ENCODE peak calls at places on chromosomes 16 and 17, in seven cellular contexts. One of them, this sample, is unnamed.

GRCh38 chr16:10465821-10466220 is 80.0 kb downstream of the ATF7IP2 start:
- DNase-seq in NCI-H1694 treated with DMSO at 0.1 percent for 48 hours: no peak
- DNase-seq in hepatocyte: no peak
- DNase-seq in amygdala: no peak
- DNase-seq in activated T-helper 1 cell treated with Interleukin-2 at 50 U/mL for 16 hours: no peak
- DNase-seq in GM10248: no peak
- DNase-seq in coronary artery: no peak
- DNase-seq in this sample: no peak

GRCh38 chr17:37759014-37759637 is 14.3 kb upstream of the HNF1B start:
- DNase-seq in NCI-H1694 treated with DMSO at 0.1 percent for 48 hours: no peak
- DNase-seq in hepatocyte: peak
- DNase-seq in amygdala: no peak
- DNase-seq in activated T-helper 1 cell treated with Interleukin-2 at 50 U/mL for 16 hours: no peak
- DNase-seq in GM10248: no peak
- DNase-seq in coronary artery: no peak
- DNase-seq in this sample: no peak

GRCh38 chr16:30692381-30693074 is 6.4 kb upstream of the SRCAP start:
- DNase-seq in NCI-H1694 treated with DMSO at 0.1 percent for 48 hours: no peak
- DNase-seq in hepatocyte: no peak
- DNase-seq in amygdala: no peak
- DNase-seq in activated T-helper 1 cell treated with Interleukin-2 at 50 U/mL for 16 hours: no peak
- DNase-seq in GM10248: no peak
- DNase-seq in coronary artery: no peak
- DNase-seq in this sample: no peak

GRCh38 chr17:17681187-17681743 is at the start of gene RAI1:
- DNase-seq in NCI-H1694 treated with DMSO at 0.1 percent for 48 hours: peak
- DNase-seq in hepatocyte: peak
- DNase-seq in amygdala: no peak
- DNase-seq in activated T-helper 1 cell treated with Interleukin-2 at 50 U/mL for 16 hours: peak
- DNase-seq in GM10248: peak
- DNase-seq in coronary artery: no peak
- DNase-seq in this sample: peak

GRCh38 chr16:19265531-19265930 is 20.0 kb upstream of the CLEC19A start:
- DNase-seq in NCI-H1694 treated with DMSO at 0.1 percent for 48 hours: no peak
- DNase-seq in hepatocyte: no peak
- DNase-seq in amygdala: peak
- DNase-seq in activated T-helper 1 cell treated with Interleukin-2 at 50 U/mL for 16 hours: no peak
- DNase-seq in GM10248: no peak
- DNase-seq in coronary artery: no peak
- DNase-seq in this sample: no peak

GRCh38 chr16:588639-588888 is 1.3 kb upstream of the RAB40C start:
- DNase-seq in NCI-H1694 treated with DMSO at 0.1 percent for 48 hours: peak
- DNase-seq in hepatocyte: peak
- DNase-seq in amygdala: no peak
- DNase-seq in activated T-helper 1 cell treated with Interleukin-2 at 50 U/mL for 16 hours: peak
- DNase-seq in GM10248: no peak
- DNase-seq in coronary artery: peak
- DNase-seq in this sample: peak

GRCh38 chr17:70521821-70522256 is 352.5 kb downstream of the KCNJ2 start:
- DNase-seq in NCI-H1694 treated with DMSO at 0.1 percent for 48 hours: no peak
- DNase-seq in hepatocyte: peak
- DNase-seq in amygdala: peak
- DNase-seq in activated T-helper 1 cell treated with Interleukin-2 at 50 U/mL for 16 hours: no peak
- DNase-seq in GM10248: no peak
- DNase-seq in coronary artery: no peak
- DNase-seq in this sample: peak

GRCh38 chr16:68115851-68116250 is 30.7 kb downstream of the NFATC3 start:
- DNase-seq in NCI-H1694 treated with DMSO at 0.1 percent for 48 hours: no peak
- DNase-seq in hepatocyte: no peak
- DNase-seq in amygdala: no peak
- DNase-seq in activated T-helper 1 cell treated with Interleukin-2 at 50 U/mL for 16 hours: no peak
- DNase-seq in GM10248: no peak
- DNase-seq in coronary artery: no peak
- DNase-seq in this sample: no peak

GRCh38 chr17:30091771-30092170 is 24.8 kb upstream of the NSRP1 start:
- DNase-seq in NCI-H1694 treated with DMSO at 0.1 percent for 48 hours: no peak
- DNase-seq in hepatocyte: no peak
- DNase-seq in amygdala: no peak
- DNase-seq in activated T-helper 1 cell treated with Interleukin-2 at 50 U/mL for 16 hours: no peak
- DNase-seq in GM10248: no peak
- DNase-seq in coronary artery: no peak
- DNase-seq in this sample: no peak

GRCh38 chr17:74446551-74447500 is 14.9 kb downstream of the GPRC5C start:
- DNase-seq in NCI-H1694 treated with DMSO at 0.1 percent for 48 hours: no peak
- DNase-seq in hepatocyte: no peak
- DNase-seq in amygdala: no peak
- DNase-seq in activated T-helper 1 cell treated with Interleukin-2 at 50 U/mL for 16 hours: no peak
- DNase-seq in GM10248: peak
- DNase-seq in coronary artery: peak
- DNase-seq in this sample: peak

GRCh38 chr17:58303981-58304734 is 23.4 kb upstream of the MPO start:
- DNase-seq in NCI-H1694 treated with DMSO at 0.1 percent for 48 hours: peak
- DNase-seq in hepatocyte: peak
- DNase-seq in amygdala: no peak
- DNase-seq in activated T-helper 1 cell treated with Interleukin-2 at 50 U/mL for 16 hours: peak
- DNase-seq in GM10248: peak
- DNase-seq in coronary artery: peak
- DNase-seq in this sample: peak

GRCh38 chr17:39139137-39139516 is 12.3 kb downstream of the PLXDC1 start:
- DNase-seq in NCI-H1694 treated with DMSO at 0.1 percent for 48 hours: no peak
- DNase-seq in hepatocyte: no peak
- DNase-seq in amygdala: no peak
- DNase-seq in activated T-helper 1 cell treated with Interleukin-2 at 50 U/mL for 16 hours: no peak
- DNase-seq in GM10248: no peak
- DNase-seq in coronary artery: no peak
- DNase-seq in this sample: no peak

GRCh38 chr16:3792472-3793012 is 75.2 kb upstream of the TRAP1 start:
- DNase-seq in NCI-H1694 treated with DMSO at 0.1 percent for 48 hours: no peak
- DNase-seq in hepatocyte: no peak
- DNase-seq in amygdala: no peak
- DNase-seq in activated T-helper 1 cell treated with Interleukin-2 at 50 U/mL for 16 hours: no peak
- DNase-seq in GM10248: no peak
- DNase-seq in coronary artery: peak
- DNase-seq in this sample: no peak

GRCh38 chr17:17824119-17824779 is 12.5 kb downstream of the SREBF1 start:
- DNase-seq in NCI-H1694 treated with DMSO at 0.1 percent for 48 hours: peak
- DNase-seq in hepatocyte: no peak
- DNase-seq in amygdala: no peak
- DNase-seq in activated T-helper 1 cell treated with Interleukin-2 at 50 U/mL for 16 hours: no peak
- DNase-seq in GM10248: no peak
- DNase-seq in coronary artery: no peak
- DNase-seq in this sample: peak

GRCh38 chr17:74805543-74805991 is 29.4 kb upstream of the NAT9 start:
- DNase-seq in NCI-H1694 treated with DMSO at 0.1 percent for 48 hours: no peak
- DNase-seq in hepatocyte: no peak
- DNase-seq in amygdala: no peak
- DNase-seq in activated T-helper 1 cell treated with Interleukin-2 at 50 U/mL for 16 hours: no peak
- DNase-seq in GM10248: no peak
- DNase-seq in coronary artery: no peak
- DNase-seq in this sample: peak

GRCh38 chr16:16018705-16019104 is 69.3 kb downstream of the ABCC1 start:
- DNase-seq in NCI-H1694 treated with DMSO at 0.1 percent for 48 hours: no peak
- DNase-seq in hepatocyte: no peak
- DNase-seq in amygdala: no peak
- DNase-seq in activated T-helper 1 cell treated with Interleukin-2 at 50 U/mL for 16 hours: no peak
- DNase-seq in GM10248: no peak
- DNase-seq in coronary artery: no peak
- DNase-seq in this sample: no peak

GRCh38 chr17:81218991-81219390 is 3.8 kb downstream of the CEP131 start:
- DNase-seq in NCI-H1694 treated with DMSO at 0.1 percent for 48 hours: no peak
- DNase-seq in hepatocyte: no peak
- DNase-seq in amygdala: no peak
- DNase-seq in activated T-helper 1 cell treated with Interleukin-2 at 50 U/mL for 16 hours: no peak
- DNase-seq in GM10248: no peak
- DNase-seq in coronary artery: no peak
- DNase-seq in this sample: no peak

GRCh38 chr17:49742256-49742655 is 21.7 kb downstream of the FAM117A start:
- DNase-seq in NCI-H1694 treated with DMSO at 0.1 percent for 48 hours: no peak
- DNase-seq in hepatocyte: no peak
- DNase-seq in amygdala: no peak
- DNase-seq in activated T-helper 1 cell treated with Interleukin-2 at 50 U/mL for 16 hours: no peak
- DNase-seq in GM10248: no peak
- DNase-seq in coronary artery: no peak
- DNase-seq in this sample: no peak

GRCh38 chr16:53159781-53160436 is 105.1 kb downstream of the CHD9 start:
- DNase-seq in NCI-H1694 treated with DMSO at 0.1 percent for 48 hours: peak
- DNase-seq in hepatocyte: peak
- DNase-seq in amygdala: no peak
- DNase-seq in activated T-helper 1 cell treated with Interleukin-2 at 50 U/mL for 16 hours: no peak
- DNase-seq in GM10248: peak
- DNase-seq in coronary artery: no peak
- DNase-seq in this sample: no peak

GRCh38 chr17:78844301-78845005 is 3.8 kb upstream of the USP36 start:
- DNase-seq in NCI-H1694 treated with DMSO at 0.1 percent for 48 hours: no peak
- DNase-seq in hepatocyte: no peak
- DNase-seq in amygdala: no peak
- DNase-seq in activated T-helper 1 cell treated with Interleukin-2 at 50 U/mL for 16 hours: no peak
- DNase-seq in GM10248: no peak
- DNase-seq in coronary artery: no peak
- DNase-seq in this sample: no peak

GRCh38 chr16:54942353-54942943 is 11.8 kb downstream of the IRX5 start:
- DNase-seq in NCI-H1694 treated with DMSO at 0.1 percent for 48 hours: no peak
- DNase-seq in hepatocyte: no peak
- DNase-seq in amygdala: no peak
- DNase-seq in activated T-helper 1 cell treated with Interleukin-2 at 50 U/mL for 16 hours: no peak
- DNase-seq in GM10248: no peak
- DNase-seq in coronary artery: no peak
- DNase-seq in this sample: no peak

GRCh38 chr16:83980794-83981193 is 12.8 kb downstream of the NECAB2 start:
- DNase-seq in NCI-H1694 treated with DMSO at 0.1 percent for 48 hours: no peak
- DNase-seq in hepatocyte: no peak
- DNase-seq in amygdala: no peak
- DNase-seq in activated T-helper 1 cell treated with Interleukin-2 at 50 U/mL for 16 hours: no peak
- DNase-seq in GM10248: no peak
- DNase-seq in coronary artery: no peak
- DNase-seq in this sample: no peak

GRCh38 chr17:29838961-29839360 is 91.1 kb downstream of the SSH2 start:
- DNase-seq in NCI-H1694 treated with DMSO at 0.1 percent for 48 hours: no peak
- DNase-seq in hepatocyte: peak
- DNase-seq in amygdala: no peak
- DNase-seq in activated T-helper 1 cell treated with Interleukin-2 at 50 U/mL for 16 hours: no peak
- DNase-seq in GM10248: no peak
- DNase-seq in coronary artery: no peak
- DNase-seq in this sample: peak

GRCh38 chr17:81418710-81419332 is 23.6 kb downstream of the BAHCC1 start:
- DNase-seq in NCI-H1694 treated with DMSO at 0.1 percent for 48 hours: no peak
- DNase-seq in hepatocyte: no peak
- DNase-seq in amygdala: no peak
- DNase-seq in activated T-helper 1 cell treated with Interleukin-2 at 50 U/mL for 16 hours: no peak
- DNase-seq in GM10248: no peak
- DNase-seq in coronary artery: no peak
- DNase-seq in this sample: no peak

GRCh38 chr17:6358131-6358530 is 76.8 kb downstream of the AIPL1 start:
- DNase-seq in NCI-H1694 treated with DMSO at 0.1 percent for 48 hours: no peak
- DNase-seq in hepatocyte: no peak
- DNase-seq in amygdala: no peak
- DNase-seq in activated T-helper 1 cell treated with Interleukin-2 at 50 U/mL for 16 hours: no peak
- DNase-seq in GM10248: no peak
- DNase-seq in coronary artery: no peak
- DNase-seq in this sample: no peak

GRCh38 chr16:49463529-49463928 is 89.9 kb downstream of the C16orf78 start:
- DNase-seq in NCI-H1694 treated with DMSO at 0.1 percent for 48 hours: no peak
- DNase-seq in hepatocyte: no peak
- DNase-seq in amygdala: no peak
- DNase-seq in activated T-helper 1 cell treated with Interleukin-2 at 50 U/mL for 16 hours: peak
- DNase-seq in GM10248: peak
- DNase-seq in coronary artery: peak
- DNase-seq in this sample: no peak

GRCh38 chr17:30926516-30926915 is 4.8 kb downstream of the ADAP2 start:
- DNase-seq in NCI-H1694 treated with DMSO at 0.1 percent for 48 hours: no peak
- DNase-seq in hepatocyte: no peak
- DNase-seq in amygdala: no peak
- DNase-seq in activated T-helper 1 cell treated with Interleukin-2 at 50 U/mL for 16 hours: no peak
- DNase-seq in GM10248: peak
- DNase-seq in coronary artery: no peak
- DNase-seq in this sample: no peak

GRCh38 chr17:56367381-56367780 is 214.1 kb downstream of the ANKFN1 start:
- DNase-seq in NCI-H1694 treated with DMSO at 0.1 percent for 48 hours: no peak
- DNase-seq in hepatocyte: no peak
- DNase-seq in amygdala: no peak
- DNase-seq in activated T-helper 1 cell treated with Interleukin-2 at 50 U/mL for 16 hours: no peak
- DNase-seq in GM10248: no peak
- DNase-seq in coronary artery: no peak
- DNase-seq in this sample: no peak

GRCh38 chr16:48559462-48560211 is 50.3 kb downstream of the N4BP1 start:
- DNase-seq in NCI-H1694 treated with DMSO at 0.1 percent for 48 hours: no peak
- DNase-seq in hepatocyte: no peak
- DNase-seq in amygdala: no peak
- DNase-seq in activated T-helper 1 cell treated with Interleukin-2 at 50 U/mL for 16 hours: no peak
- DNase-seq in GM10248: no peak
- DNase-seq in coronary artery: no peak
- DNase-seq in this sample: no peak

GRCh38 chr17:50884354-50885311 is 18.5 kb upstream of the TOB1 start:
- DNase-seq in NCI-H1694 treated with DMSO at 0.1 percent for 48 hours: no peak
- DNase-seq in hepatocyte: peak
- DNase-seq in amygdala: no peak
- DNase-seq in activated T-helper 1 cell treated with Interleukin-2 at 50 U/mL for 16 hours: no peak
- DNase-seq in GM10248: no peak
- DNase-seq in coronary artery: no peak
- DNase-seq in this sample: no peak

GRCh38 chr17:55549140-55549539 is 37.9 kb upstream of the SMIM36 start:
- DNase-seq in NCI-H1694 treated with DMSO at 0.1 percent for 48 hours: peak
- DNase-seq in hepatocyte: no peak
- DNase-seq in amygdala: no peak
- DNase-seq in activated T-helper 1 cell treated with Interleukin-2 at 50 U/mL for 16 hours: no peak
- DNase-seq in GM10248: no peak
- DNase-seq in coronary artery: no peak
- DNase-seq in this sample: no peak

GRCh38 chr16:74716355-74716754 is 15.7 kb upstream of the MLKL start:
- DNase-seq in NCI-H1694 treated with DMSO at 0.1 percent for 48 hours: no peak
- DNase-seq in hepatocyte: no peak
- DNase-seq in amygdala: no peak
- DNase-seq in activated T-helper 1 cell treated with Interleukin-2 at 50 U/mL for 16 hours: no peak
- DNase-seq in GM10248: no peak
- DNase-seq in coronary artery: peak
- DNase-seq in this sample: no peak

GRCh38 chr16:69839798-69840409 is 77.8 kb downstream of the WWP2 start:
- DNase-seq in NCI-H1694 treated with DMSO at 0.1 percent for 48 hours: peak
- DNase-seq in hepatocyte: no peak
- DNase-seq in amygdala: peak
- DNase-seq in activated T-helper 1 cell treated with Interleukin-2 at 50 U/mL for 16 hours: no peak
- DNase-seq in GM10248: no peak
- DNase-seq in coronary artery: no peak
- DNase-seq in this sample: peak

GRCh38 chr16:21654881-21655280 is 2.5 kb upstream of the IGSF6 start:
- DNase-seq in NCI-H1694 treated with DMSO at 0.1 percent for 48 hours: no peak
- DNase-seq in hepatocyte: no peak
- DNase-seq in amygdala: no peak
- DNase-seq in activated T-helper 1 cell treated with Interleukin-2 at 50 U/mL for 16 hours: no peak
- DNase-seq in GM10248: no peak
- DNase-seq in coronary artery: no peak
- DNase-seq in this sample: no peak

GRCh38 chr16:10039220-10040096 is 142.8 kb downstream of the GRIN2A start:
- DNase-seq in NCI-H1694 treated with DMSO at 0.1 percent for 48 hours: peak
- DNase-seq in hepatocyte: peak
- DNase-seq in amygdala: peak
- DNase-seq in activated T-helper 1 cell treated with Interleukin-2 at 50 U/mL for 16 hours: no peak
- DNase-seq in GM10248: peak
- DNase-seq in coronary artery: no peak
- DNase-seq in this sample: peak

GRCh38 chr16:67579686-67580085 is 17.4 kb downstream of the CTCF start:
- DNase-seq in NCI-H1694 treated with DMSO at 0.1 percent for 48 hours: no peak
- DNase-seq in hepatocyte: no peak
- DNase-seq in amygdala: no peak
- DNase-seq in activated T-helper 1 cell treated with Interleukin-2 at 50 U/mL for 16 hours: no peak
- DNase-seq in GM10248: no peak
- DNase-seq in coronary artery: no peak
- DNase-seq in this sample: no peak